ENCODE peak calls at places on chromosome 21, in eight cellular contexts. F is T-helper 9 cell; H is NCI-H2171 treated with DMSO at 0.1 percent for 48 hours; N is activated T-cell treated with anti-CD3 and anti-CD28 coated beads, Interleukin-2, amount 50 U/mL, for 24 hours; A is GM06990; M is AG04449; U is LoVo; P is stimulated activated CD8-positive, alpha-beta memory T cell treated with anti-CD3 and anti-CD28 coated beads, Interleukin-7, amount 100 ng/mL, for 24 hours. O is an unnamed sample.

GRCh38 chr21:34835526-34835925 is 166.7 kb downstream of the CLIC6 start:
- DNase-seq in F (no peak), H (no peak), N (no peak), A (no peak), M (no peak), U (no peak), P (no peak), O (no peak)

GRCh38 chr21:45524756-45525152 is 17.5 kb downstream of the SLC19A1 start:
- DNase-seq in F (no peak), H (no peak), N (peak), A (no peak), M (no peak), U (no peak), P (no peak), O (no peak)

GRCh38 chr21:39136711-39137110 is 46.5 kb downstream of the PSMG1 start:
- DNase-seq in F (no peak), H (no peak), N (no peak), A (no peak), M (no peak), U (no peak), P (no peak), O (no peak)

GRCh38 chr21:39159342-39160063 is 23.7 kb downstream of the PSMG1 start:
- DNase-seq in F (no peak), H (peak), N (no peak), A (no peak), M (no peak), U (no peak), P (no peak), O (no peak)

GRCh38 chr21:29870814-29871213 is 69.0 kb downstream of the GRIK1 start:
- DNase-seq in F (no peak), H (no peak), N (no peak), A (no peak), M (no peak), U (no peak), P (no peak), O (no peak)

GRCh38 chr21:41888749-41889376 is 9.7 kb upstream of the PRDM15 start:
- DNase-seq in F (no peak), H (no peak), N (no peak), A (no peak), M (no peak), U (no peak), P (no peak), O (no peak)

GRCh38 chr21:22260274-22260673 is 1262.1 kb downstream of the NCAM2 start:
- DNase-seq in F (no peak), H (no peak), N (no peak), A (no peak), M (no peak), U (no peak), P (no peak), O (no peak)

GRCh38 chr21:44982558-44983244 is 42.9 kb downstream of the SLX9 start:
- DNase-seq in F (no peak), H (no peak), N (no peak), A (no peak), M (no peak), U (no peak), P (no peak), O (no peak)

GRCh38 chr21:46253610-46254124 is 25.1 kb upstream of the LSS start:
- DNase-seq in F (peak), H (peak), N (peak), A (peak), M (no peak), U (no peak), P (peak), O (no peak)

GRCh38 chr21:35095859-35096291 is 46.8 kb upstream of the RUNX1 start:
- DNase-seq in F (no peak), H (no peak), N (no peak), A (no peak), M (peak), U (no peak), P (no peak), O (no peak)

GRCh38 chr21:39599191-39599966 is 13.4 kb upstream of the B3GALT5 start:
- DNase-seq in F (no peak), H (no peak), N (no peak), A (no peak), M (no peak), U (no peak), P (no peak), O (no peak)

GRCh38 chr21:23886828-23887708 is 1720.2 kb downstream of the MRPL39 start:
- DNase-seq in F (no peak), H (no peak), N (no peak), A (no peak), M (no peak), U (no peak), P (no peak), O (no peak)

GRCh38 chr21:15210235-15210678 is 145.5 kb upstream of the NRIP1 start:
- DNase-seq in F (no peak), H (no peak), N (no peak), A (no peak), M (no peak), U (peak), P (no peak), O (no peak)

GRCh38 chr21:32826317-32827167 is 55.0 kb upstream of the PAXBP1 start:
- DNase-seq in F (no peak), H (peak), N (peak), A (no peak), M (no peak), U (peak), P (no peak), O (peak)

GRCh38 chr21:38920631-38921398 is 115.1 kb downstream of the ETS2 start:
- DNase-seq in F (no peak), H (no peak), N (no peak), A (no peak), M (peak), U (peak), P (no peak), O (no peak)

GRCh38 chr21:42146821-42147220 is 72.1 kb upstream of the ABCG1 start:
- DNase-seq in F (no peak), H (no peak), N (peak), A (no peak), M (no peak), U (no peak), P (no peak), O (no peak)

GRCh38 chr21:45632165-45632896 is 11.2 kb upstream of the PCBP3 start:
- DNase-seq in F (no peak), H (no peak), N (no peak), A (no peak), M (no peak), U (no peak), P (no peak), O (peak)

GRCh38 chr21:41580758-41581554 is 73.0 kb upstream of the TMPRSS2 start:
- DNase-seq in F (no peak), H (no peak), N (no peak), A (no peak), M (no peak), U (peak), P (no peak), O (no peak)

GRCh38 chr21:45087022-45087823 is 12.8 kb downstream of the ADARB1 start:
- DNase-seq in F (no peak), H (no peak), N (no peak), A (no peak), M (no peak), U (no peak), P (no peak), O (no peak)

GRCh38 chr21:26846036-26846931 is 1.1 kb upstream of the ADAMTS1 start:
- DNase-seq in F (no peak), H (peak), N (peak), A (no peak), M (no peak), U (no peak), P (no peak), O (peak)

GRCh38 chr21:42216726-42217572 is 2.0 kb upstream of the ABCG1 start:
- DNase-seq in F (no peak), H (no peak), N (peak), A (no peak), M (no peak), U (no peak), P (no peak), O (no peak)

GRCh38 chr21:36325373-36326010 is 5.5 kb downstream of the MORC3 start:
- DNase-seq in F (no peak), H (no peak), N (no peak), A (no peak), M (no peak), U (no peak), P (no peak), O (no peak)

GRCh38 chr21:39141502-39141901 is 41.7 kb downstream of the PSMG1 start:
- DNase-seq in F (no peak), H (peak), N (no peak), A (no peak), M (no peak), U (no peak), P (no peak), O (peak)

GRCh38 chr21:38289697-38290096 is 32.9 kb downstream of the KCNJ15 start:
- DNase-seq in F (no peak), H (no peak), N (no peak), A (no peak), M (peak), U (peak), P (no peak), O (no peak)

GRCh38 chr21:21481238-21481637 is 483.0 kb downstream of the NCAM2 start:
- DNase-seq in F (no peak), H (no peak), N (no peak), A (no peak), M (no peak), U (no peak), P (no peak), O (no peak)

GRCh38 chr21:39472211-39472610 is 20.4 kb downstream of the SH3BGR start:
- DNase-seq in F (no peak), H (no peak), N (no peak), A (no peak), M (no peak), U (no peak), P (no peak), O (no peak)

GRCh38 chr21:18902641-18903040 is 499.1 kb upstream of the TMPRSS15 start:
- DNase-seq in F (no peak), H (no peak), N (no peak), A (no peak), M (no peak), U (no peak), P (no peak), O (no peak)

GRCh38 chr21:16071761-16072160 is 342.0 kb downstream of the USP25 start:
- DNase-seq in F (no peak), H (no peak), N (no peak), A (no peak), M (no peak), U (no peak), P (no peak), O (no peak)

GRCh38 chr21:41241341-41241740 is 73.4 kb downstream of the BACE2 start:
- DNase-seq in F (no peak), H (no peak), N (no peak), A (no peak), M (no peak), U (no peak), P (no peak), O (no peak)

GRCh38 chr21:14995695-14996490 is 68.9 kb downstream of the NRIP1 start:
- DNase-seq in F (no peak), H (no peak), N (no peak), A (no peak), M (no peak), U (no peak), P (no peak), O (no peak)

GRCh38 chr21:35239811-35240219 is 190.7 kb upstream of the RUNX1 start:
- DNase-seq in F (no peak), H (peak), N (no peak), A (no peak), M (no peak), U (no peak), P (no peak), O (peak)

GRCh38 chr21:25862596-25862995 is 127.8 kb downstream of the GABPA start:
- DNase-seq in F (no peak), H (no peak), N (no peak), A (no peak), M (no peak), U (no peak), P (no peak), O (no peak)

GRCh38 chr21:44329086-44329889 is 9.9 kb downstream of the CFAP410 start:
- DNase-seq in F (no peak), H (peak), N (no peak), A (no peak), M (no peak), U (no peak), P (no peak), O (peak)

GRCh38 chr21:41387042-41387819 is 25.4 kb downstream of the MX2 start:
- DNase-seq in F (no peak), H (no peak), N (no peak), A (no peak), M (no peak), U (no peak), P (no peak), O (no peak)

GRCh38 chr21:38486705-38487104 is 11.6 kb downstream of the ERG start:
- DNase-seq in F (no peak), H (no peak), N (no peak), A (no peak), M (no peak), U (no peak), P (no peak), O (no peak)

GRCh38 chr21:33461538-33462250 is 18.1 kb downstream of the TMEM50B start:
- DNase-seq in F (no peak), H (no peak), N (no peak), A (no peak), M (no peak), U (no peak), P (no peak), O (no peak)

O was measured in SK-N-SH.